ENCODE peak calls at places on chromosome 4, in ten cellular contexts. T, C, G, U, V, D, I, F, P and Y are unnamed samples.
A peak's percentile ranks its signal among the peaks of the same experiment; 100 is the strongest.

GRCh38 chr4:174627473-174627872 is 105.2 kb upstream of the HPGD start:
- DNase-seq in T (no peak), C (no peak), G (no peak), U (no peak), V (no peak), D (no peak), I (no peak), F (no peak), P (no peak), Y (no peak)

GRCh38 chr4:108398326-108398725 is 222.1 kb upstream of the RPL34 start:
- DNase-seq in T (no peak), C (no peak), G (no peak), U (no peak), V (no peak), D (no peak), I (no peak), F (no peak), P (peak; percentile 88), Y (no peak)

GRCh38 chr4:25031077-25031606 is 396 bp upstream of the LGI2 start:
- DNase-seq in T (no peak), C (peak; percentile 38), G (no peak), U (no peak), V (peak; percentile 43), D (no peak), I (no peak), F (no peak), P (peak; percentile 18), Y (no peak)

GRCh38 chr4:37780444-37781133 is 45.9 kb upstream of the PGM2 start:
- DNase-seq in T (no peak), C (no peak), G (no peak), U (no peak), V (no peak), D (peak; percentile 30), I (peak; percentile 37), F (no peak), P (no peak), Y (no peak)

GRCh38 chr4:120616041-120616440 is 306.5 kb downstream of the PRDM5 start:
- DNase-seq in T (peak; percentile 4), C (no peak), G (no peak), U (no peak), V (no peak), D (no peak), I (no peak), F (no peak), P (peak; percentile 2), Y (no peak)

GRCh38 chr4:24321151-24321550 is 263.2 kb downstream of the DHX15 start:
- DNase-seq in T (no peak), C (no peak), G (no peak), U (peak; percentile 65), V (no peak), D (no peak), I (no peak), F (no peak), P (peak; percentile 79), Y (no peak)

GRCh38 chr4:57148831-57149230 is 38.6 kb upstream of the IGFBP7 start:
- DNase-seq in T (no peak), C (no peak), G (no peak), U (peak; percentile 80), V (no peak), D (peak; percentile 80), I (no peak), F (no peak), P (peak; percentile 90), Y (no peak)

GRCh38 chr4:101019941-101020401 is 327.4 kb downstream of the PPP3CA start:
- DNase-seq in T (no peak), C (no peak), G (no peak), U (peak; percentile 14), V (peak; percentile 28), D (peak; percentile 37), I (peak; percentile 5), F (no peak), P (peak; percentile 64), Y (no peak)

GRCh38 chr4:123478859-123479345 is 82.3 kb downstream of the SPRY1 start:
- DNase-seq in T (no peak), C (no peak), G (no peak), U (peak; percentile 49), V (no peak), D (no peak), I (no peak), F (no peak), P (peak; percentile 60), Y (no peak)

GRCh38 chr4:38723726-38724506 is 58.9 kb downstream of the TLR10 start:
- DNase-seq in T (no peak), C (no peak), G (no peak), U (no peak), V (peak; percentile 95), D (peak; percentile 37), I (no peak), F (no peak), P (peak; percentile 35), Y (no peak)

GRCh38 chr4:152535236-152535902 is 523 bp downstream of the FBXW7 start:
- DNase-seq in T (no peak), C (peak; percentile 33), G (no peak), U (no peak), V (no peak), D (no peak), I (peak; percentile 35), F (no peak), P (peak; percentile 6), Y (no peak)

GRCh38 chr4:3385719-3386440 is 55.9 kb upstream of the HGFAC start:
- DNase-seq in T (no peak), C (no peak), G (no peak), U (no peak), V (no peak), D (no peak), I (no peak), F (peak; percentile 36), P (no peak), Y (no peak)

GRCh38 chr4:119284876-119285611 is 36.9 kb downstream of the FABP2 start:
- DNase-seq in T (no peak), C (no peak), G (no peak), U (peak; percentile 34), V (no peak), D (peak; percentile 41), I (no peak), F (peak; percentile 24), P (peak; percentile 29), Y (no peak)

GRCh38 chr4:37481547-37482129 is 204.5 kb downstream of the RELL1 start:
- DNase-seq in T (no peak), C (no peak), G (no peak), U (no peak), V (no peak), D (no peak), I (no peak), F (no peak), P (no peak), Y (no peak)

GRCh38 chr4:147787204-147787603 is 55.3 kb downstream of the ARHGAP10 start:
- DNase-seq in T (no peak), C (no peak), G (no peak), U (peak; percentile 68), V (peak; percentile 41), D (peak; percentile 37), I (no peak), F (no peak), P (peak; percentile 53), Y (no peak)

GRCh38 chr4:6071959-6072720 is 53.9 kb upstream of the C4orf50 start:
- DNase-seq in T (no peak), C (no peak), G (no peak), U (no peak), V (peak; percentile 19), D (no peak), I (no peak), F (peak; percentile 9), P (peak; percentile 2), Y (no peak)

GRCh38 chr4:120816385-120816784 is 106.1 kb downstream of the PRDM5 start:
- DNase-seq in T (no peak), C (no peak), G (no peak), U (no peak), V (no peak), D (peak; percentile 20), I (no peak), F (no peak), P (no peak), Y (no peak)

GRCh38 chr4:137274404-137274803 is 257.9 kb downstream of the PCDH18 start:
- DNase-seq in T (no peak), C (no peak), G (no peak), U (peak; percentile 38), V (no peak), D (no peak), I (no peak), F (no peak), P (peak; percentile 7), Y (no peak)

GRCh38 chr4:29762151-29762550 is 958.0 kb upstream of the PCDH7 start:
- DNase-seq in T (no peak), C (no peak), G (no peak), U (no peak), V (no peak), D (no peak), I (no peak), F (no peak), P (no peak), Y (no peak)

GRCh38 chr4:144647095-144647959 is 1.4 kb downstream of the HHIP start:
- DNase-seq in T (no peak), C (peak; percentile 15), G (no peak), U (peak; percentile 51), V (peak; percentile 48), D (peak; percentile 66), I (no peak), F (peak; percentile 76), P (peak; percentile 42), Y (no peak)

GRCh38 chr4:175339100-175339707 is 421.0 kb downstream of the ADAM29 start:
- DNase-seq in T (no peak), C (no peak), G (no peak), U (peak; percentile 80), V (no peak), D (no peak), I (no peak), F (no peak), P (peak; percentile 64), Y (no peak)

GRCh38 chr4:147639388-147639787 is 22.2 kb downstream of the TMEM184C start:
- DNase-seq in T (no peak), C (no peak), G (no peak), U (no peak), V (no peak), D (no peak), I (no peak), F (no peak), P (no peak), Y (no peak)

GRCh38 chr4:115159141-115159540 is 45.7 kb upstream of the NDST4 start:
- DNase-seq in T (no peak), C (no peak), G (no peak), U (no peak), V (no peak), D (no peak), I (no peak), F (no peak), P (peak; percentile 6), Y (no peak)

GRCh38 chr4:26568446-26568994 is 15.4 kb upstream of the TBC1D19 start:
- DNase-seq in T (no peak), C (no peak), G (no peak), U (peak; percentile 95), V (peak; percentile 38), D (peak; percentile 92), I (no peak), F (no peak), P (peak; percentile 97), Y (no peak)

GRCh38 chr4:63965875-63966274 is 443.4 kb downstream of the TECRL start:
- DNase-seq in T (no peak), C (no peak), G (no peak), U (no peak), V (no peak), D (no peak), I (no peak), F (no peak), P (no peak), Y (no peak)

GRCh38 chr4:105060628-105061027 is 86.0 kb upstream of the TET2 start:
- DNase-seq in T (no peak), C (peak; percentile 67), G (no peak), U (peak; percentile 31), V (peak; percentile 12), D (peak; percentile 18), I (no peak), F (peak; percentile 79), P (peak; percentile 75), Y (no peak)

GRCh38 chr4:16893141-16893571 is 5.3 kb downstream of the LDB2 start:
- DNase-seq in T (no peak), C (no peak), G (no peak), U (peak; percentile 34), V (peak; percentile 38), D (peak; percentile 28), I (no peak), F (no peak), P (peak; percentile 42), Y (no peak)

GRCh38 chr4:116872308-116872707 is 213.1 kb downstream of the TRAM1L1 start:
- DNase-seq in T (no peak), C (no peak), G (no peak), U (no peak), V (no peak), D (no peak), I (no peak), F (no peak), P (no peak), Y (no peak)